ENCODE peak calls at places on chromosomes 2 and 18, in seven cellular contexts. A is CD8-positive, alpha-beta memory T cell; E is uterus; R is GM23338; V is heart left ventricle; F is naive thymus-derived CD4-positive, alpha-beta T cell; O is body of pancreas. G is an unnamed sample. For H3K36me3 and H3K4me1, the result is how much of the 10 kb centered on the place peaks cover.

GRCh38 chr2:172674034-172674967 is 61.3 kb upstream of the RAPGEF4 start:
- DNase-seq in R (peak), E (no peak), A (no peak), V (no peak), O (peak), F (peak), G (no peak)

GRCh38 chr18:25595274-25595673 is 243.3 kb upstream of the ZNF521 start:
- DNase-seq in R (no peak), F (no peak), A (no peak), V (no peak), E (no peak), O (no peak), G (no peak)

GRCh38 chr2:2926009-2926857 is 451.4 kb downstream of the EIPR1 start:
- DNase-seq in R (no peak), A (no peak), F (no peak), O (no peak), E (no peak), V (no peak), G (no peak)

GRCh38 chr2:117875786-117876185 is 61.3 kb downstream of the DDX18 start:
- DNase-seq in E (no peak), O (no peak), R (no peak), F (no peak), A (no peak), V (no peak), G (no peak)

GRCh38 chr2:37790462-37790861 is 119.0 kb upstream of the CDC42EP3 start:
- DNase-seq in A (no peak), R (no peak), V (no peak), O (no peak), E (no peak), F (no peak), G (no peak)

GRCh38 chr18:63788447-63789096 is 13.4 kb downstream of the SERPINB7 start:
- DNase-seq in A (peak), V (no peak), F (no peak), R (no peak), O (no peak), E (no peak), G (no peak)

GRCh38 chr2:23862716-23863426 is 64.1 kb downstream of the ATAD2B start:
- DNase-seq in V (no peak), A (no peak), R (no peak), E (no peak), O (no peak), F (no peak), G (no peak)

GRCh38 chr2:127857494-127857818 is 499 bp downstream of the POLR2D start:
- DNase-seq in E (no peak), F (no peak), V (no peak), O (peak), R (peak), A (no peak), G (peak)

GRCh38 chr2:161010503-161010902 is 149.7 kb upstream of the TANK start:
- DNase-seq in A (no peak), R (peak), O (no peak), V (no peak), F (no peak), E (no peak), G (no peak)

GRCh38 chr2:189726849-189727248 is 35.7 kb downstream of the OSGEPL1 start:
- DNase-seq in F (no peak), E (no peak), A (no peak), R (no peak), V (no peak), O (no peak), G (no peak)

GRCh38 chr2:9473308-9473984 is 905 bp upstream of the IAH1 start:
- DNase-seq in V (no peak), R (peak), E (no peak), O (peak), A (no peak), F (no peak), G (no peak)

GRCh38 chr2:120219291-120219690 is 3.9 kb downstream of the TMEM185B start:
- DNase-seq in R (no peak), F (no peak), E (no peak), V (no peak), O (no peak), A (no peak), G (no peak)

GRCh38 chr2:65576861-65577601 is 144.6 kb upstream of the SPRED2 start:
- DNase-seq in V (no peak), O (no peak), A (no peak), F (no peak), R (peak), E (no peak), G (no peak)

GRCh38 chr2:10019174-10019971 is 24.0 kb upstream of the KLF11 start:
- DNase-seq in E (no peak), O (no peak), F (no peak), V (peak), R (no peak), A (no peak), G (no peak)

GRCh38 chr2:61144697-61145268 is 17.2 kb upstream of the C2orf74 start:
- DNase-seq in R (peak), A (peak), E (peak), F (peak), O (peak), V (peak), G (no peak)

GRCh38 chr2:39736593-39736992 is 42.5 kb downstream of the THUMPD2 start:
- DNase-seq in E (no peak), A (no peak), V (no peak), O (no peak), R (no peak), F (no peak), G (no peak)

GRCh38 chr18:75173758-75174157 is 35.2 kb downstream of the PTGR3 start:
- DNase-seq in R (no peak), V (no peak), A (no peak), O (no peak), F (no peak), E (no peak), G (no peak)

GRCh38 chr2:3261511-3261910 is 116.1 kb downstream of the EIPR1 start:
- DNase-seq in R (no peak), A (no peak), F (no peak), E (no peak), O (no peak), V (no peak), G (no peak)

GRCh38 chr18:12851709-12852108 is 32.3 kb downstream of the PTPN2 start:
- DNase-seq in E (no peak), R (no peak), O (no peak), A (no peak), F (no peak), V (no peak), G (no peak)

GRCh38 chr2:11103984-11104793 is 51.1 kb upstream of the SLC66A3 start:
- DNase-seq in F (no peak), A (no peak), V (no peak), R (no peak), O (no peak), E (no peak), G (no peak)

GRCh38 chr2:156182132-156182531 is 150.4 kb downstream of the NR4A2 start:
- DNase-seq in V (no peak), F (no peak), O (peak), A (no peak), E (no peak), R (no peak), G (no peak)

DNA sequence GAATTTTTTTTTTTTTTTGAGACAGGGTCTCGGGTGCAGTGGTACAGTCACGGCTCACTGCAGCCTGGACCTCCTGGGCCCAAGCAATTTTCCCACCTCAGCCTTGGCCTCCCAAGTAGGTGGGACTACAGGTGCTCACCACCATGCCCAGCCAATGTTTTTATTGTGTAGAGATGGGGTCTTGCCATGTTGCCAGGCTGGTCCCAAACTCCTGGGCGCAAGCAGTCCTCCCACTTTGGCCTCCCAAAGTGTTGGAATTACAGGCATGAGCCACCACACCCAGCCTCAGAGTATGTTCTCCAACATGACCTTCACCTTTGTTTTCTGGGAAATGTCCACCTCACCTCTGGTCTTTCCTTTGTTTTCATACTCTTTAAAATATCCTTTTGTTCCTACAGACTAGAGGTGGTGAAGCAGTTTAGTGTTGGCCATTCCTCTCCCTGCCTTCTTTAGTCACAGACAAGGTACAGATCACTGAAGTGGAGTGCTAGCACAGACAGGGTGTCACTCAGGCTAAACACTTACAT is 19.5 kb upstream of the MOCOS start:
- DNase-seq in E (no peak), F (no peak), O (no peak), A (no peak), R (no peak), V (no peak), G (no peak)
- H3K36me3 ChIP-seq in E (under half), F (half or more), O (under half), A (under half), R (under half), V (half or more), G (half or more)

GRCh38 chr18:51160646-51161045 is 36.8 kb downstream of the MEX3C start:
- DNase-seq in A (no peak), F (no peak), O (no peak), V (no peak), E (no peak), R (no peak), G (no peak)
- H3K4me1 ChIP-seq in A (under half), F (under half), O (under half), V (under half), E (under half), R (under half), G (under half)

DNA sequence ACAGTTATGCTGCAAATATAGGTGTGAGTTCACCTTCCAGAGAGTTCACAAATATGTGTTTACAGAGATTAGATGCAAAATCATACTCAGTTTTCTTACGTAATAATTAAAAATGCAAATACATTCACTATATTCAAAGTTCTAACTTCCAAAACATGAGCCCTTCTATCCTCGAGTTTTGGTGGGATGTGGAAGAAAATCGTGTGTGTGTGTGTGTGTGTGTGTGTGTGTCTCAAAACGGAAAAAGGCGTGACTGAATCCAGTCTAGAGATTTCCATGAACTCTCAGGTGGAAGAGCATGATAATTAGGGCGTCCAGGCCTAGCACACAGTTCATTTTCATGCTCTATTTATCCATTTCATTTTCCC is 1.2 kb downstream of the DSG2 start:
- DNase-seq in V (no peak), R (no peak), A (no peak), E (no peak), F (no peak), O (no peak), G (peak)
- H3K4me3 ChIP-seq in V (peak), R (peak), A (no peak), E (no peak), F (no peak), O (no peak), G (peak)

DNA sequence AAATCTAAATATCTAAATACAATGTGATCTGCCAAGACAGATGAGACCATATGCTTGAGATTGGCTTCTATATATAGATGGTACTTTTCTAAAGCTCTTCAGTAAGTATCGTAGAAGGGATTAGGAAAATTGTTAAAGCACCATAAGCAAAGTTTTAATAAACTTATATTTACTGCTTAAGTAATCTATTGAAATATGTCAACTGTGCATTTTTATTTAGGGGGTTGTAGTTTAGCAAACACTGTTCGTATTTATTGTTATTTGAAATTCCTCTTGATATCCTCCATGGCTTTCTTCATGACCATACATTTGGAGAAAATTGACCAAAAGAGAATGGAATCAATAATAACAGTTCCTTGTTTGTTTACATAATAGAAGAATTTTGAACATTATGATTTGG is 102.7 kb downstream of the MIB1 start:
- DNase-seq in E (no peak), F (no peak), R (no peak), O (no peak), V (no peak), A (no peak), G (no peak)
- H3K36me3 ChIP-seq in E (under half), F (under half), R (under half), O (under half), V (half or more), A (under half), G (under half)

GRCh38 chr2:26606847-26607190 is 34.3 kb downstream of the CIB4 start:
- DNase-seq in F (no peak), E (no peak), A (no peak), R (no peak), V (no peak), O (peak), G (no peak)
- H3K4me1 ChIP-seq in F (under half), E (under half), A (under half), R (under half), V (under half), O (under half), G (under half)

GRCh38 chr2:240466579-240467148 is 31.2 kb downstream of the GPC1 start:
- DNase-seq in V (peak), A (peak), O (no peak), E (peak), F (no peak), R (no peak), G (no peak)
- H3K4me3 ChIP-seq in V (no peak), A (no peak), O (no peak), E (no peak), F (no peak), R (no peak), G (no peak)

G was measured in HAP-1.